ENCODE peak calls at places on chromosomes 5 and 9, in eight cellular contexts. One of them, this sample, is unnamed.

GRCh38 chr9:37944266-37944650 is 40.3 kb upstream of the SLC25A51 start:
- DNase-seq in tibial nerve: no peak
- DNase-seq in GM06990: no peak
- DNase-seq in progenitor cell of endocrine pancreas: no peak
- DNase-seq in Peyer's patch: no peak
- DNase-seq in fibroblast of lung: no peak
- DNase-seq in left ventricle myocardium inferior: no peak
- DNase-seq in MCF 10A: peak; percentile 44
- DNase-seq in this sample: no peak

GRCh38 chr9:129098328-129098727 is 12.3 kb downstream of the CRAT start:
- DNase-seq in tibial nerve: no peak
- DNase-seq in GM06990: no peak
- DNase-seq in progenitor cell of endocrine pancreas: no peak
- DNase-seq in Peyer's patch: no peak
- DNase-seq in fibroblast of lung: no peak
- DNase-seq in left ventricle myocardium inferior: no peak
- DNase-seq in MCF 10A: no peak
- DNase-seq in this sample: no peak

GRCh38 chr5:148085934-148086333 is 22.2 kb downstream of the SPINK5 start:
- DNase-seq in tibial nerve: no peak
- DNase-seq in GM06990: no peak
- DNase-seq in progenitor cell of endocrine pancreas: no peak
- DNase-seq in Peyer's patch: no peak
- DNase-seq in fibroblast of lung: no peak
- DNase-seq in left ventricle myocardium inferior: no peak
- DNase-seq in MCF 10A: no peak
- DNase-seq in this sample: no peak

GRCh38 chr9:131282688-131283422 is 6.5 kb upstream of the FAM78A start:
- DNase-seq in tibial nerve: no peak
- DNase-seq in GM06990: no peak
- DNase-seq in progenitor cell of endocrine pancreas: peak; percentile 32
- DNase-seq in Peyer's patch: no peak
- DNase-seq in fibroblast of lung: peak; percentile 11
- DNase-seq in left ventricle myocardium inferior: peak; percentile 54
- DNase-seq in MCF 10A: no peak
- DNase-seq in this sample: no peak

GRCh38 chr9:111352545-111352944 is 22.5 kb upstream of the OR2K2 start:
- DNase-seq in tibial nerve: no peak
- DNase-seq in GM06990: no peak
- DNase-seq in progenitor cell of endocrine pancreas: no peak
- DNase-seq in Peyer's patch: no peak
- DNase-seq in fibroblast of lung: no peak
- DNase-seq in left ventricle myocardium inferior: no peak
- DNase-seq in MCF 10A: no peak
- DNase-seq in this sample: no peak

GRCh38 chr5:84249918-84250635 is 134.6 kb downstream of the EDIL3 start:
- DNase-seq in tibial nerve: no peak
- DNase-seq in GM06990: no peak
- DNase-seq in progenitor cell of endocrine pancreas: no peak
- DNase-seq in Peyer's patch: no peak
- DNase-seq in fibroblast of lung: peak; percentile 48
- DNase-seq in left ventricle myocardium inferior: no peak
- DNase-seq in MCF 10A: peak; percentile 5
- DNase-seq in this sample: peak; percentile 72

GRCh38 chr5:139985733-139986132 is 57.4 kb downstream of the NRG2 start:
- DNase-seq in tibial nerve: no peak
- DNase-seq in GM06990: no peak
- DNase-seq in progenitor cell of endocrine pancreas: no peak
- DNase-seq in Peyer's patch: no peak
- DNase-seq in fibroblast of lung: no peak
- DNase-seq in left ventricle myocardium inferior: peak; percentile 22
- DNase-seq in MCF 10A: peak; percentile 94
- DNase-seq in this sample: peak; percentile 66

GRCh38 chr5:43895876-43896275 is 292.9 kb downstream of the NNT start:
- DNase-seq in tibial nerve: no peak
- DNase-seq in GM06990: no peak
- DNase-seq in progenitor cell of endocrine pancreas: no peak
- DNase-seq in Peyer's patch: no peak
- DNase-seq in fibroblast of lung: no peak
- DNase-seq in left ventricle myocardium inferior: no peak
- DNase-seq in MCF 10A: no peak
- DNase-seq in this sample: no peak

GRCh38 chr5:176166427-176166826 is 71.8 kb upstream of the SIMC1 start:
- DNase-seq in tibial nerve: no peak
- DNase-seq in GM06990: no peak
- DNase-seq in progenitor cell of endocrine pancreas: no peak
- DNase-seq in Peyer's patch: no peak
- DNase-seq in fibroblast of lung: no peak
- DNase-seq in left ventricle myocardium inferior: no peak
- DNase-seq in MCF 10A: no peak
- DNase-seq in this sample: no peak

GRCh38 chr9:137129089-137129455 is 9.9 kb upstream of the GRIN1 start:
- DNase-seq in tibial nerve: no peak
- DNase-seq in GM06990: peak; percentile 48
- DNase-seq in progenitor cell of endocrine pancreas: no peak
- DNase-seq in Peyer's patch: no peak
- DNase-seq in fibroblast of lung: peak; percentile 31
- DNase-seq in left ventricle myocardium inferior: no peak
- DNase-seq in MCF 10A: peak; percentile 29
- DNase-seq in this sample: no peak

GRCh38 chr5:142014911-142015584 is 2.2 kb upstream of the GNPDA1 start:
- DNase-seq in tibial nerve: no peak
- DNase-seq in GM06990: no peak
- DNase-seq in progenitor cell of endocrine pancreas: no peak
- DNase-seq in Peyer's patch: no peak
- DNase-seq in fibroblast of lung: peak; percentile 54
- DNase-seq in left ventricle myocardium inferior: no peak
- DNase-seq in MCF 10A: peak; percentile 91
- DNase-seq in this sample: no peak

DNA sequence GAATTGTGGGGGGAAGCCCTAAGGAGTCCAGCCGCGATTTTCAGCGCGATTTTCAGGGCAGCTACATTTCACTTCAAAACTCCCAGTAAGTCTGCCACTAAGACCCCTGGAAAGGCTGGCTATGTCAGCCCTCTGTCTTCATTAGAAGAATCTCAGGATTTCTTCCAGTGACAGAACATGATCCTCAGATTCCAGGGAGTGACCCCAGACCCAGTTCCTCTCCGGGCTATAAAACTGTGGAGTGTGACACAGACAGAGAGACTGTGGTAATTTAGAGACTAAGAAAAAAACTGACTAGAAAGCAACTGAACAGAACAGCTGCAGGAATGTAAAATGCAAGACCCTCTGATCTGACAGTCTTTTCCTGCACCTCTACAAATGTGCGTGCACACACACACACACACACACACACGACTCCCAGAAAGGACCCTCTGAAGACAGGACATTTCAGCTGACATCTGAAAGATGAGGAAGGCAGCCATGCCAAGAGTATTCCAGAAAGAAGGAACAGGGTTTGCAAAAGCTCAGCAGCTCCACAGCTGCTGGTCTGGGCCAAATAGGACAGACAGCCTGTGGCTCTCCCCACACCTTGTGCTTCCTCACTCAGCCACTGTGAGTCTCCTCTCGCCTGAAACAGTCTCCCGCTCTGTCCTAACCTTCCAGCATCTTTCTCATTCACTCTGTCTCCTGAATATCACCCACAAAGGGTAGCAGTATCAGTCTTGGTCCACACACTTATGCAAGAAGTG is 188.9 kb downstream of the PALM2AKAP2 start:
- DNase-seq in tibial nerve: no peak
- DNase-seq in GM06990: no peak
- DNase-seq in progenitor cell of endocrine pancreas: no peak
- DNase-seq in Peyer's patch: no peak
- DNase-seq in fibroblast of lung: peak; percentile 37
- DNase-seq in left ventricle myocardium inferior: no peak
- DNase-seq in MCF 10A: peak; percentile 26
- DNase-seq in this sample: no peak
- TF ChIP-seq CTCF in tibial nerve: no peak
- TF ChIP-seq CTCF in GM06990: peak; percentile 47
- TF ChIP-seq CTCF in progenitor cell of endocrine pancreas: no peak
- TF ChIP-seq CTCF in Peyer's patch: no peak
- TF ChIP-seq CTCF in fibroblast of lung: peak; percentile 32
- TF ChIP-seq CTCF in left ventricle myocardium inferior: peak; percentile 50
- TF ChIP-seq CTCF in MCF 10A: peak; percentile 14
- TF ChIP-seq CTCF in this sample: peak; percentile 34

DNA sequence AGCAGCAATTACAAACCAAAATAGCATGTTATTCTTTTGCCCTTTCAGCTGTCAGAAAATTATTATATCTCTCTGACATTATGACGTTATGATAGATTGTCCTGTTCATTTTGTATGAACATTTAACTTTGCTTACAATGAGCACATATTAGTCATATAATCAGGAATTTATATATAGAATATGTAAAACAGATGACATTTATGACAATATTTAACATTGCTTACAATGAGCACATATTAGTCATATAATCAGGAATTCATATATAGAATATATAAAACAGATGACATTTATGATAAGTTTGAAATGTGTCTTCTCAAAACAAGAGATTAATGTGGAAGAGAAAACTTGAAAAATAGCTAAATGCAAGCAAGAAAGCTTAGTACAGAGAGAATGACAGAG is 1180.2 kb downstream of the CDH12 start:
- DNase-seq in tibial nerve: no peak
- DNase-seq in GM06990: no peak
- DNase-seq in progenitor cell of endocrine pancreas: no peak
- DNase-seq in Peyer's patch: no peak
- DNase-seq in fibroblast of lung: no peak
- DNase-seq in left ventricle myocardium inferior: no peak
- DNase-seq in MCF 10A: no peak
- DNase-seq in this sample: no peak
- TF ChIP-seq CTCF in tibial nerve: no peak
- TF ChIP-seq CTCF in GM06990: no peak
- TF ChIP-seq CTCF in progenitor cell of endocrine pancreas: no peak
- TF ChIP-seq CTCF in Peyer's patch: no peak
- TF ChIP-seq CTCF in fibroblast of lung: no peak
- TF ChIP-seq CTCF in left ventricle myocardium inferior: no peak
- TF ChIP-seq CTCF in MCF 10A: no peak
- TF ChIP-seq CTCF in this sample: no peak

GRCh38 chr5:94181940-94182339 is 436.5 kb downstream of the KIAA0825 start:
- DNase-seq in tibial nerve: no peak
- DNase-seq in GM06990: no peak
- DNase-seq in progenitor cell of endocrine pancreas: no peak
- DNase-seq in Peyer's patch: no peak
- DNase-seq in fibroblast of lung: peak; percentile 6
- DNase-seq in left ventricle myocardium inferior: no peak
- DNase-seq in MCF 10A: peak; percentile 6
- DNase-seq in this sample: no peak
- TF ChIP-seq CTCF in tibial nerve: no peak
- TF ChIP-seq CTCF in GM06990: peak; percentile 40
- TF ChIP-seq CTCF in progenitor cell of endocrine pancreas: peak; percentile 25
- TF ChIP-seq CTCF in Peyer's patch: no peak
- TF ChIP-seq CTCF in fibroblast of lung: no peak
- TF ChIP-seq CTCF in left ventricle myocardium inferior: no peak
- TF ChIP-seq CTCF in MCF 10A: no peak
- TF ChIP-seq CTCF in this sample: no peak

DNA sequence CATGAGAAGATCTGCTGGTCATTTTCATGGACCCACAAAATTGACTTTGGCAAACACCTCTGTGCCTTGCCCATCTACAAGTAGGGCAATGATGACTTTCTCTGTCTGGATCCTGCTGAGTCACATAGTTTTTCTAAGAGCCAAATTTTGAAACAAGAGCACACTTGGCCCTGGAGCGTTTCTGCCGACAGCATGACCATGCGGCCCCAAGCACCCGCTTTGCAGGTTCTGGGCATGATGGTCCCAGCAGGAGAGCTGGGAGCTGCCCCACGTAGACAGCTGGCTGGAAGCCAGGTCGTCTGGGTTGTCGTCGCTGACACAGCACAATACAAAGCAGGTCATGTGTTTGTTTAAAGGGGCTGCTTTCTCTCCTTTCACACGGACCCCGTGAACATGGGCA is 159.8 kb downstream of the SYK start:
- DNase-seq in tibial nerve: no peak
- DNase-seq in GM06990: no peak
- DNase-seq in progenitor cell of endocrine pancreas: no peak
- DNase-seq in Peyer's patch: no peak
- DNase-seq in fibroblast of lung: no peak
- DNase-seq in left ventricle myocardium inferior: no peak
- DNase-seq in MCF 10A: peak; percentile 81
- DNase-seq in this sample: no peak
- TF ChIP-seq CTCF in tibial nerve: no peak
- TF ChIP-seq CTCF in GM06990: no peak
- TF ChIP-seq CTCF in progenitor cell of endocrine pancreas: no peak
- TF ChIP-seq CTCF in Peyer's patch: no peak
- TF ChIP-seq CTCF in fibroblast of lung: no peak
- TF ChIP-seq CTCF in left ventricle myocardium inferior: no peak
- TF ChIP-seq CTCF in MCF 10A: no peak
- TF ChIP-seq CTCF in this sample: no peak

GRCh38 chr9:5773324-5773999 is 59.5 kb downstream of the ERMP1 start:
- DNase-seq in tibial nerve: no peak
- DNase-seq in GM06990: no peak
- DNase-seq in progenitor cell of endocrine pancreas: no peak
- DNase-seq in Peyer's patch: no peak
- DNase-seq in fibroblast of lung: no peak
- DNase-seq in left ventricle myocardium inferior: no peak
- DNase-seq in MCF 10A: no peak
- DNase-seq in this sample: peak; percentile 46
- TF ChIP-seq CTCF in tibial nerve: no peak
- TF ChIP-seq CTCF in GM06990: no peak
- TF ChIP-seq CTCF in progenitor cell of endocrine pancreas: peak; percentile 15
- TF ChIP-seq CTCF in Peyer's patch: no peak
- TF ChIP-seq CTCF in fibroblast of lung: no peak
- TF ChIP-seq CTCF in left ventricle myocardium inferior: no peak
- TF ChIP-seq CTCF in MCF 10A: no peak
- TF ChIP-seq CTCF in this sample: no peak

GRCh38 chr9:79408200-79408599 is 163.6 kb upstream of the TLE4 start:
- DNase-seq in tibial nerve: no peak
- DNase-seq in GM06990: no peak
- DNase-seq in progenitor cell of endocrine pancreas: no peak
- DNase-seq in Peyer's patch: no peak
- DNase-seq in fibroblast of lung: no peak
- DNase-seq in left ventricle myocardium inferior: no peak
- DNase-seq in MCF 10A: no peak
- DNase-seq in this sample: no peak

GRCh38 chr9:79408617-79409016 is 163.1 kb upstream of the TLE4 start:
- DNase-seq in tibial nerve: no peak
- DNase-seq in GM06990: peak; percentile 6
- DNase-seq in progenitor cell of endocrine pancreas: no peak
- DNase-seq in Peyer's patch: no peak
- DNase-seq in fibroblast of lung: no peak
- DNase-seq in left ventricle myocardium inferior: no peak
- DNase-seq in MCF 10A: no peak
- DNase-seq in this sample: peak; percentile 57

GRCh38 chr9:79403495-79403894 is 168.3 kb upstream of the TLE4 start:
- DNase-seq in tibial nerve: no peak
- DNase-seq in GM06990: no peak
- DNase-seq in progenitor cell of endocrine pancreas: no peak
- DNase-seq in Peyer's patch: no peak
- DNase-seq in fibroblast of lung: no peak
- DNase-seq in left ventricle myocardium inferior: no peak
- DNase-seq in MCF 10A: no peak
- DNase-seq in this sample: no peak
- TF ChIP-seq CTCF in tibial nerve: no peak
- TF ChIP-seq CTCF in GM06990: peak; percentile 14
- TF ChIP-seq CTCF in progenitor cell of endocrine pancreas: no peak
- TF ChIP-seq CTCF in Peyer's patch: peak; percentile 4
- TF ChIP-seq CTCF in fibroblast of lung: no peak
- TF ChIP-seq CTCF in left ventricle myocardium inferior: no peak
- TF ChIP-seq CTCF in MCF 10A: no peak
- TF ChIP-seq CTCF in this sample: no peak

This sample was measured in AG04449.